ENCODE peak calls at places on chromosomes 12 and 14, in seven cellular contexts. O is breast epithelium, U is suprapubic skin, H is transverse colon, Q is prostate gland, B is stomach, M is endothelial cell of umbilical vein. Z is an unnamed sample.

GRCh38 chr12:91037301-91037700 is 20.5 kb downstream of the KERA start:
- DNase-seq in M (no peak), H (no peak), O (no peak), Q (no peak), B (no peak), U (no peak), Z (no peak)

GRCh38 chr12:52436828-52437474 is 2.8 kb upstream of the KRT75 start:
- DNase-seq in M (no peak), U (no peak), B (no peak), O (no peak), H (no peak), Q (no peak), Z (no peak)

GRCh38 chr14:51855234-51855633 is 5.2 kb upstream of the GNG2 start:
- DNase-seq in H (no peak), U (no peak), B (no peak), M (no peak), Q (no peak), O (no peak), Z (no peak)

GRCh38 chr14:94392510-94392935 is 4.1 kb upstream of the SERPINA1 start:
- DNase-seq in H (no peak), M (no peak), U (no peak), B (no peak), O (no peak), Q (no peak), Z (no peak)

GRCh38 chr14:85532981-85533820 is 3.3 kb downstream of the FLRT2 start:
- DNase-seq in H (no peak), B (peak; percentile 31), O (peak; percentile 50), Q (peak; percentile 25), U (peak; percentile 76), M (peak; percentile 88), Z (no peak)

GRCh38 chr14:36068777-36069534 is 107.6 kb downstream of the PTCSC3 start:
- DNase-seq in H (no peak), U (no peak), B (no peak), Q (no peak), O (no peak), M (no peak), Z (no peak)

GRCh38 chr14:74601982-74602381 is 10.1 kb downstream of the LTBP2 start:
- DNase-seq in Q (no peak), O (no peak), M (no peak), H (no peak), U (no peak), B (no peak), Z (no peak)

GRCh38 chr14:103386632-103387329 is 1.6 kb downstream of the MARK3 start:
- DNase-seq in H (no peak), U (no peak), B (no peak), Q (no peak), O (no peak), M (peak; percentile 47), Z (no peak)

GRCh38 chr14:34012978-34013713 is 62.3 kb upstream of the EGLN3 start:
- DNase-seq in M (no peak), Q (no peak), U (no peak), O (no peak), B (no peak), H (no peak), Z (no peak)

GRCh38 chr12:18857656-18858055 is 119.7 kb downstream of the CAPZA3 start:
- DNase-seq in O (no peak), B (no peak), M (no peak), H (no peak), Q (no peak), U (no peak), Z (no peak)

GRCh38 chr12:44053550-44054243 is 217.8 kb downstream of the TMEM117 start:
- DNase-seq in Q (no peak), B (no peak), H (no peak), O (no peak), U (no peak), M (peak; percentile 8), Z (no peak)

GRCh38 chr14:42703501-42703900 is 1096.8 kb downstream of the LRFN5 start:
- DNase-seq in U (no peak), H (no peak), Q (no peak), B (no peak), O (no peak), M (no peak), Z (no peak)
- TF ChIP-seq POLR2AphosphoS5 in U (no peak), H (no peak), Q (no peak), B (no peak), O (no peak), M (no peak), Z (no peak)

GRCh38 chr12:132491761-132492378 is 1.9 kb downstream of the FBRSL1 start:
- DNase-seq in H (no peak), B (no peak), U (no peak), O (no peak), M (no peak), Q (no peak), Z (no peak)

GRCh38 chr12:132492522-132492921 is 2.6 kb downstream of the FBRSL1 start:
- DNase-seq in U (no peak), O (no peak), B (no peak), Q (no peak), M (no peak), H (peak; percentile 35), Z (no peak)

GRCh38 chr12:132493482-132494178 is 3.7 kb downstream of the FBRSL1 start:
- DNase-seq in U (no peak), M (no peak), Q (no peak), B (no peak), H (no peak), O (no peak), Z (no peak)

GRCh38 chr12:132494294-132495164 is 4.6 kb downstream of the FBRSL1 start:
- DNase-seq in U (no peak), M (no peak), O (peak; percentile 63), H (no peak), B (peak; percentile 70), Q (peak; percentile 64), Z (no peak)

GRCh38 chr12:132492951-132493350 is 3.0 kb downstream of the FBRSL1 start:
- DNase-seq in O (no peak), Q (no peak), H (no peak), B (no peak), M (no peak), U (no peak), Z (no peak)
- H3K27ac ChIP-seq in O (peak overlapping the region; percentile 75), Q (peak overlapping the region; percentile 75), H (peak overlapping the region; percentile 39), B (no peak overlapping the region), M (no peak overlapping the region), U (no peak overlapping the region), Z (no peak overlapping the region)

GRCh38 chr14:92570863-92571262 is 57.3 kb downstream of the RIN3 start:
- DNase-seq in B (no peak), U (no peak), Q (no peak), O (no peak), M (no peak), H (peak; percentile 71), Z (no peak)

GRCh38 chr14:92567173-92567725 is 53.7 kb downstream of the RIN3 start:
- DNase-seq in O (no peak), B (no peak), U (no peak), M (no peak), H (no peak), Q (no peak), Z (no peak)

GRCh38 chr14:92572050-92572449 is 58.5 kb downstream of the RIN3 start:
- DNase-seq in M (no peak), U (no peak), O (no peak), H (no peak), Q (no peak), B (no peak), Z (no peak)

GRCh38 chr14:92565718-92566115 is 52.1 kb downstream of the RIN3 start:
- DNase-seq in O (no peak), U (no peak), H (no peak), Q (no peak), B (no peak), M (no peak), Z (no peak)

DNA sequence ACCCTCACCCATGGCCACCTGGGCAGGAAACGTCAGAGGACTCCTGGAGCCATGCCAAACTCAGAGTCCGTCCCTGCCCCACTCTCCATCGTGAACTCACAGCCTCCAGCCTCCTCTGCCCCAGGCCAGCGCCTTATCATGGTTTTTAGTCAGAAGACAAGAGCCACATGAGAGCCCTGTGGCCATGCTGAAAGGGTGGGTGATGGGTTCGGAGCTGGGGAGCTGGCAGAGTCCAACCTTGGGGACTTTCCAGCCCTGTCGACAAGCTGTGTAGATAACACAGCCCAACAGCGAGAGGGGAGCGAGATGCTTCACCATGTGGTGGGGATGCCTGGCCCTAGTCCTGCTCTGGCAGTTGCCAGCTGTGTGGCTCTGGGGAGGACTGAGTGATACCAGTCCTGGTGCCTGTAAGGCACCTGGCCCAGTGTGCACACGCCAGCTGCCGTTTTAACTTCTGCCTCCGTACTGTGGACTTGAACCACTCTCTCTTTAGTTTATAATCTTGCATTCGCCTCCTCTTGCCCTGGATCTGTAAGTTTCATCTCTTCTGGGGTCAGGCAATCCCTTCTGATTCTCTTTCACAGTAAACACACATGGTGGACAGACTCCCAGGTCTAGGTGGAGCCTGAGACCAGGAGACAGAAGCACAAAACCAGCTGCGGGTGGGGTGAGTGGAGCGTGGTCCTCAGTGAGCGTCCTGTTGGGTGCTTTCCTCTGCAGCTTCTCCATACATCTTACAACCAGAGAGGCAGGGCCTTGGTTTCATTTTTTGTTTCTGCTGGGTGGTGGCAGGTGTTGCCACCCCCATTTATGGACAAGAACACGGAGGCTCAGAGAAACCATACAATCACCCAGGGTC is 55.3 kb downstream of the RIN3 start:
- DNase-seq in O (no peak), M (no peak), U (no peak), Q (no peak), B (no peak), H (no peak), Z (no peak)
- TF ChIP-seq POLR2AphosphoS5 in O (no peak), M (no peak), U (no peak), Q (no peak), B (no peak), H (peak; percentile 17), Z (peak; percentile 45)

GRCh38 chr12:11824736-11825135 is 175.3 kb downstream of the ETV6 start:
- DNase-seq in H (no peak), O (no peak), B (no peak), M (peak; percentile 66), U (no peak), Q (no peak), Z (no peak)
- H3K27ac ChIP-seq in H (no peak overlapping the region), O (no peak overlapping the region), B (no peak overlapping the region), M (no peak overlapping the region), U (no peak overlapping the region), Q (no peak overlapping the region), Z (no peak overlapping the region)